ENCODE peak calls at places on chromosomes 11 and 22, in seven cellular contexts. U is K562, E is GM12878, X is H1, S is GM12891, Z is HepG2, D is SK-N-SH. Y is an unnamed sample.

GRCh38 chr11:27471588-27472397 is 797 bp downstream of the LGR4 start:
- DNase-seq in U (peak; percentile 30), E (no peak), X (no peak), S (no peak), Z (no peak), D (peak; percentile 81), Y (peak; percentile 27)

GRCh38 chr11:39341461-39341860 is 2118.0 kb downstream of the LRRC4C start:
- DNase-seq in U (no peak), E (no peak), X (no peak), S (no peak), Z (no peak), D (no peak), Y (no peak)

GRCh38 chr22:30435674-30436126 is 10.1 kb downstream of the MTFP1 start:
- DNase-seq in U (no peak), E (no peak), X (no peak), S (no peak), Z (no peak), D (no peak), Y (no peak)

GRCh38 chr11:83663446-83663845 is 377.3 kb upstream of the CCDC90B start:
- DNase-seq in U (no peak), E (no peak), X (no peak), S (no peak), Z (no peak), D (no peak), Y (no peak)

GRCh38 chr11:119024430-119025098 is 6.0 kb downstream of the TRAPPC4 start:
- DNase-seq in U (peak; percentile 54), E (no peak), X (no peak), S (no peak), Z (peak; percentile 49), D (no peak), Y (no peak)

GRCh38 chr22:47100646-47101045 is 338.2 kb downstream of the TBC1D22A start:
- DNase-seq in U (no peak), E (no peak), X (no peak), S (no peak), Z (no peak), D (no peak), Y (no peak)

GRCh38 chr22:40479887-40480538 is 109.6 kb downstream of the SGSM3 start:
- DNase-seq in U (no peak), E (no peak), X (no peak), S (no peak), Z (no peak), D (no peak), Y (no peak)

GRCh38 chr11:78567209-78567608 is 7.5 kb downstream of the NARS2 start:
- DNase-seq in U (no peak), E (no peak), X (no peak), S (no peak), Z (no peak), D (no peak), Y (no peak)

DNA sequence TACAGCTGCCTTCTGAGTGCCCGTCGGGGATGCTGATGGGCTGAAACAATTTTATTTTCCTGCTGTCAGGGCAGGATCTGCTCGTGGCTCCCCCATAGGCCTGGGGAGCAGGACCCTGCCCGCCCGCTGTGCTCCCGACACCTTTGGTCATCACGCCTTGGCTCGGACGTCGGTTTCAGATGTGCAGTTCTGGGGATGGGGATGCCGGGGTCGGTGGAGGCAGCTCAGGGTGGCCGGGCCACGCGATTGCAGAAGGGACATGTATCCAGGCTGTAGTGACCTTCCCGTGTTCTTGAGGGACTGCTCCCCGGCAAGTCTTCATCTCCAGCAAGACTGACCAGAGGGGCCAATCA is 1150.5 kb downstream of the BRD1 start:
- DNase-seq in U (no peak), E (no peak), X (no peak), S (no peak), Z (no peak), D (no peak), Y (no peak)
- TF ChIP-seq TAF1 in U (no peak), E (no peak), X (no peak), S (no peak), Z (no peak), D (no peak), Y (no peak)

DNA sequence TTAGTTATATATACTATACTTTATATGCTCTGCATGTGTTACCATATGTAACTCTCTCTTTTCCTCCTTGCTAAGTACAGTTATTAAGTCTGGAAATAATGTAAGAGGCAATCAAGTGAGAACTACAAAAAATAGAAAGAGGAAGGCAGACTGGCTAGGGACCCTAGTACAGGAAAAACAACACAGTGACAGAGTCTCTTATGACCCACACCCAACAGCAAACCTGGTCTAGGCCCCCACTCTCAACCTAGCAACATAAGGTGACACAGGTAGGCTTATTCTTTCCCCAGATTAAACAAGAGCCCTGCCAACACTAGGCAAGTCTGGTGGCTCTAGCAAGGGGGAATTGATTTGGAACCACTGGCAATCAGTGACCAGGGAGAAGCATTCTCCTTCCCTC is 116.1 kb downstream of the CYP2R1 start:
- DNase-seq in U (no peak), E (no peak), X (no peak), S (no peak), Z (no peak), D (no peak), Y (no peak)
- TF ChIP-seq TAF1 in U (no peak), E (no peak), X (no peak), S (no peak), Z (no peak), D (no peak), Y (no peak)

DNA sequence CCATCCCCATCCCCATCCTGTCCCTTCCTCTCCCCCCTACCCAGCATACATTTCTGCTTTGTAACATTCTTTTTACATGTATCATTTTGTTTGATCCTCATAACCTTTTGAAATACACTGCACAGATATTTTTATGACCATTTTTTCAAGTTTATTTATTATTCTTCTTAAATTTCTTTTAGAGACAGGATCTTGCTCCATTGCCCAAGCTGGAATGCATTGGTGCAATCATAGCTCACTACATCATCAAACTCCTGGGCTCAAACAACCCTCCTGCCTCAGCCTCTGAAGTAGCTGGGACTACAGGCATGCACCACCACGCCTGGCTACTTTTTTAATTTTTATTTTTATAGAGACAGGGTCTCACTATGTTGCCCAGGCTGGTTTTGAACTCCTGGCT is 99.4 kb upstream of the AKIP1 start:
- DNase-seq in U (no peak), E (no peak), X (no peak), S (no peak), Z (no peak), D (no peak), Y (no peak)
- TF ChIP-seq TAF1 in U (no peak), E (no peak), X (no peak), S (no peak), Z (no peak), D (no peak), Y (no peak)

DNA sequence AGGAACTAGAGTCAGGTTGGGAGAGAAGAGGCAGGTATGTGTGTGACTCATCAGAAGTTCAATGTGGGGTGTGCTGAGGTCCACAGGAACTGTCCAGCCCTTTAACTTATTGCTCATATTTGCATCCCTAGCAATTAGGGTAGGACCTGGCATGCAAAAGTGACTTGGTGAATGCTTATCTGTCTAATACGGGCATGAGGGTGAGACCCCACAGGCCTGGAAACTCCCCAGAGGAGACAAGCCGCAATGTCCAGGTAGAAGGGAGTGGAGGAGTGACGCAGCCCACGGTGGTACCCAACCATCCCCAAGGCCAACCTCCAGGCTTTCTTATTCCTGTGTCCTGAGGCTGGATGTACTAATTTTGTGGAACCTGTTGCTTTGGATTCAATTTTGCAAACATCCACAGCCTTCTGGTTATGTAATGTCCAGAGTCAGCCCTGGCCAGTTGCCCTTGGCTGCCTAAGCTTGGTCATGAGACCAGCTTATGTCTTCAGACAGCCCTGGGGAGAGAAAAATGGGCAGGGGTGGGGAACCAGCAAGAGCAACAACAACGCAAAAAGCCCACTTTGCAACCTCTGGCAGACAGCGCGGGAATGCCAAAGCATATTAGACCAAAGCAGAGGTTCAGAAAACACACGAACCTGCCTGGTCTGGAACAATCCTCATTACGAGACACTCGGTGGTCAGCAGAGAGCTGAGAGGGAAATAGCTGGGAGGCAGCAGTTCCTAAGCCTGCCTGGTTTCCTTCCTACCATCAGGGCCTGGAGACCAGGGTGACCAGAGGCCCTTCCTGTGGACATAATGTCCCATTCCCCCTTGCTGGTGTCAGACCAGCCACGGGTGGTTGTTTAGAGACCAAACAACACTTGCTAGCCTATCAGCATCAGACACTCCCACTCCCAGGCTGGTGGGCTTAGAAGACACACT is 49.3 kb downstream of the TIMP3 start:
- DNase-seq in U (no peak), E (no peak), X (no peak), S (no peak), Z (no peak), D (no peak), Y (no peak)
- TF ChIP-seq TAF1 in U (no peak), E (no peak), X (no peak), S (no peak), Z (no peak), D (no peak), Y (no peak)

GRCh38 chr11:94740083-94740974 is 27.8 kb upstream of the AMOTL1 start:
- DNase-seq in U (no peak), E (no peak), X (no peak), S (peak; percentile 35), Z (no peak), D (peak; percentile 89), Y (peak; percentile 22)
- TF ChIP-seq TAF1 in U (no peak), E (no peak), X (peak; percentile 7), S (no peak), Z (no peak), D (no peak), Y (no peak)

GRCh38 chr11:20043992-20044391 is 116.3 kb downstream of the DBX1 start:
- DNase-seq in U (no peak), E (no peak), X (no peak), S (no peak), Z (no peak), D (no peak), Y (no peak)

GRCh38 chr11:20045098-20045688 is 115.1 kb downstream of the DBX1 start:
- DNase-seq in U (no peak), E (no peak), X (no peak), S (no peak), Z (no peak), D (peak; percentile 68), Y (no peak)

GRCh38 chr11:20042025-20042639 is 118.1 kb downstream of the DBX1 start:
- DNase-seq in U (no peak), E (no peak), X (no peak), S (no peak), Z (no peak), D (no peak), Y (no peak)

GRCh38 chr11:20041499-20041898 is 118.8 kb downstream of the DBX1 start:
- DNase-seq in U (no peak), E (no peak), X (no peak), S (no peak), Z (no peak), D (no peak), Y (no peak)

DNA sequence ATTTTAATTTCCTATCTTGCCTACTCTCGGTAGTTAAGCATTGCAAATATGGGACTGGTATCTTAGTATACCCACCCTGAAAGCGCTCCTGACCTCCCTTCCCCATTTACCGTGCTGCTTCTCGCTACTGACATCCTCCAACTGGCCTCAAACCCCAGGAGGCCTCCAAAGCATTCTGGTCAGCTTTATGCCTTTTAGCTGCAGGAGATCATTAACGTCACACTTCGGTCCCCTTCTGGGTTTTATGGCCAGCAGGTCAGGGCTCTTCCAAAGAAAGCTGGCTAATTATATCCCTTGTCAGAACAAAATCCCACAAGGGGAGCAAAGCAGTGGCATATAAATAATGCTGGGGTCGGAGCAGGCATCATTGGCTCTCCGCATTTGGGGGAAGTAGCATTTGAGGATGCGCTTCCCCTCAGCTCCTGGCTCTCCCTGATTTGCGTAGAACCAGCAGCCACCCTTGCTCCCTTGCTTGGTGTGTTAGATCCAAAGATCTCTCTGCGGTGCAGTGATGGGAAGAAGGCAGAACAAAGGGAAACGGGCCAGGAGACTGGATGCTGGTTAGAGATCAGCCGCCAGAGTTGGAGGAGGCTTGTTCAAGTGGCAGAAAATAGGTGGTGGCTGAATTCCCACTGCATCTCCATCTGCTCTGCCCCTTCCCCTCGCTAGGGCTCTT is 117.4 kb downstream of the DBX1 start:
- DNase-seq in U (no peak), E (no peak), X (no peak), S (no peak), Z (no peak), D (no peak), Y (no peak)
- TF ChIP-seq TAF1 in U (no peak), E (no peak), X (no peak), S (no peak), Z (no peak), D (no peak), Y (no peak)

Y was measured in GM12892.